ENCODE peak calls at places on chromosome 22, in nine cellular contexts. A is H1, T is transverse colon, Q is IMR-90, J is Peyer's patch, V is psoas muscle, Y is H9, F is MM.1S, U is neural progenitor cell. I is an unnamed sample.

GRCh38 chr22:22720724-22721261 is 76.4 kb downstream of the GGTLC2 start:
- DNase-seq in T (peak; percentile 46), A (no peak), F (peak; percentile 36), V (no peak), Y (no peak), J (peak; percentile 64), Q (no peak), U (no peak), I (no peak)

GRCh38 chr22:47136050-47136449 is 373.6 kb downstream of the TBC1D22A start:
- DNase-seq in T (no peak), U (no peak), A (no peak), V (peak; percentile 46), J (no peak), F (no peak), Q (no peak), Y (no peak), I (no peak)

GRCh38 chr22:45031629-45032403 is 22.0 kb upstream of the PHF21B start:
- DNase-seq in V (no peak), Q (no peak), Y (no peak), J (no peak), U (no peak), F (no peak), T (no peak), A (no peak), I (no peak)

GRCh38 chr22:26592368-26593015 is 2.6 kb upstream of the TPST2 start:
- DNase-seq in V (no peak), U (no peak), Y (no peak), Q (no peak), A (no peak), F (peak; percentile 96), J (peak; percentile 76), T (peak; percentile 63), I (no peak)

GRCh38 chr22:38030311-38031133 is 26.7 kb upstream of the PICK1 start:
- DNase-seq in U (peak; percentile 54), A (no peak), T (peak; percentile 51), Q (peak; percentile 26), V (no peak), J (no peak), Y (peak; percentile 43), F (no peak), I (no peak)

GRCh38 chr22:31139066-31139465 is 1.2 kb downstream of the PLA2G3 start:
- DNase-seq in F (no peak), A (no peak), Y (no peak), V (no peak), U (no peak), J (no peak), Q (no peak), T (no peak), I (no peak)

GRCh38 chr22:19216579-19216978 is 38.0 kb upstream of the SLC25A1 start:
- DNase-seq in U (no peak), Q (no peak), J (no peak), F (no peak), V (no peak), A (no peak), Y (no peak), T (no peak), I (no peak)

GRCh38 chr22:43078522-43078921 is 10.7 kb downstream of the TTLL1 start:
- DNase-seq in V (no peak), T (peak; percentile 78), U (no peak), J (no peak), Q (no peak), F (no peak), A (no peak), Y (no peak), I (no peak)

DNA sequence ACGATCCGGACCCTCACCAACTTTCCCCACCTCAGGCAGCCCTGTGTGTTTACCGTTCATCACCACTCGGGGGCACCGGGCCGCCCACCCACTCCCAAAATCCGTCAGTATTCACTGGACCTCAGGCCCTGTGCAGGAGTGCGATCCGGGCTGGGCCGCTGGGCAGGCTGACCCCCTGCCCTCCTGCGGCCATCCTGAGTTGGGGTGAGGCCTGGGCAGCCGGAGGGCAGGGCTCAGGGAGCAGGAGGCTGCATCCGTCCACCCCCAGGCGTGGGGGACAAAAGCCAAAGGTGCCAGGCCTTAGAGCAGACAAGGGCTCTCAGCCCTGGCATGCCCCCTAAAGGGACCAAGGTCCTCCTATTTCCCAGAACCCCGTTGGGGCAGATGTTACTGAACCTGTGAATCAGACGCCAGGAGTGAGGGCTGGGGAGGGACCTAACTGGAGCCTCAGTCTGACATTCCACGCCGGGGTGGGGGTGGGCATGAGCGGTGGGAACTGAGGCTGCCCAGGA is 16.8 kb upstream of the TMEM191C start:
- DNase-seq in V (no peak), F (no peak), J (no peak), Y (peak; percentile 30), A (no peak), Q (no peak), U (peak; percentile 41), T (no peak), I (no peak)
- TF ChIP-seq CTCF in V (no peak), F (no peak), J (no peak), Y (peak; percentile 57), A (peak; percentile 68), Q (no peak), U (peak; percentile 54), T (no peak), I (no peak)

GRCh38 chr22:29784451-29785361 is 17.5 kb downstream of the UQCR10 start:
- DNase-seq in U (no peak), A (no peak), Q (peak; percentile 18), F (no peak), Y (no peak), J (no peak), T (no peak), V (no peak), I (no peak)
- H3K4me1 ChIP-seq in U (peaks cover 10% of the 10 kb centered on the region), A (peaks cover 2% of the 10 kb centered on the region), Q (peaks cover 24% of the 10 kb centered on the region), F (no peaks in the 10 kb centered on the region), Y (no peaks in the 10 kb centered on the region), J (no peaks in the 10 kb centered on the region), T (peaks cover 31% of the 10 kb centered on the region), V (peaks cover 22% of the 10 kb centered on the region), I (peaks cover 36% of the 10 kb centered on the region)

DNA sequence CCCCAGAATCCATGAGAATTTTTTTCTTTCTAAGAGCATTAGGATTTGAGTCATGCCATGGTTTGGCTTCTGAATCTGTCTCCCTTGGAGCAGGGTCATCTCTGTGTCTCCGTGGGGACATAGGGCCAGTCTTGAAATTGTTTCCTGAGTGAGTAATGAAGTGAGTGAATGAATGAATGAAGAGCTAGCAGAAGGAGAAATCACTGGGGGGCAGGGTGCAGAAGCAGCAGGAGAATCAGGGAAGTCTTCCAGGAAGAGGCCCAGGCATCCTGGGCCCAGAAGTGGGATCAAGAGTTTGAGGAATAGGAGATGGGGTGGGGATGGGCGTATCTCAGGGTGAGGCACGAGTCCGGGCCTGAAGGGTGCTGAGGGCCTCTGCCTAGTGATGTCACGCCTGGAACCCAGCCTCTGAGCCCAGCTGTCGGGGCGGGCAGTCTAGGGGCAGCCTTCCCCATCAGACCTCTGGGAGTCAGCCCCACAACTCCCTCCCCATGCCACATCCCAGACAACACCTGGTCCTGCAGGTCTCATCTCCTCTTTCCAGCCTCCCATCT is 12.5 kb upstream of the MGAT3 start:
- DNase-seq in T (no peak), Y (no peak), F (no peak), J (no peak), V (no peak), U (no peak), Q (no peak), A (no peak), I (no peak)
- TF ChIP-seq CTCF in T (no peak), Y (no peak), F (no peak), J (no peak), V (no peak), U (no peak), Q (no peak), A (no peak), I (no peak)

DNA sequence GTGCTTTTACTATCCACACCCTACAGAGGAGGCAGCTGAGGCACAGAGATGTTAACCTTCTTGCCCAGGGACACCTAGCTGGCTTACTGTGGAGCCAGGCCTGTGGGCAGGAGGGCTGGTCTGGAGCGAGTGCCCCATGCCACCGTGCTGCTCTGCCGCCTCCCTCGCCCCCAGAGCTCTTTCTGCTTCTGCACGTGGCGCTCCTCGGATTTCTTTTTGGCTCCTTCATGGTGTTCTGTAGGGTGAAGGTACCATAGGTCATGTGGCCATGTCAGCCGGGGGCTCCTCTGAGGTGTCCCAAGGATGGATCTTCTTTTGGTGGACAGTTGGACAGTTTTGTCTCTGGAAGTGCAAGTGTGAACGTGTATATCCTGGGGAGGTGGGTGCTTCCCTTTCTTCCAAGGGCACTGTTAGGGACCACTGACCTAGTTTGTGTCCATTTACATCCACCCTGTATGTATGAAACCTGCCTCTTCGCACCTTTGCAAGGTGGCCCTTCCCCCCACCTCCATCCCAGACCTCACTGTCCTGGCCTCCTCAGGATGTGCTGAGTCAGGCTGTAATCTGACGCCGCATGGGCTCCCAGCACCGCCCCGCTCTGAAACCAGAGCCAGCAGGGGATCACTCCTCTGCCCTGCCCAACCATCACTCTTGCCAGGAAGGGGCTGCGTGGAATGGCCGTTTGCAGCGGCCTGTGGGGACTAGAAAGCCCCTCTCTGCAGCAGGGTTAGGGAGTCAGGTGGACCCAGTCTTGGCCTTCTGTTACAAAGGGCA is 31.7 kb downstream of the POLR3H start:
- DNase-seq in T (no peak), V (peak; percentile 87), Q (peak; percentile 70), F (no peak), A (no peak), Y (peak; percentile 93), J (no peak), U (peak; percentile 86), I (no peak)
- H3K4me1 ChIP-seq in T (peaks cover 17% of the 10 kb centered on the region), V (peaks cover 71% of the 10 kb centered on the region), Q (peaks cover 15% of the 10 kb centered on the region), F (no peaks in the 10 kb centered on the region), A (peaks cover 16% of the 10 kb centered on the region), Y (peaks cover 5% of the 10 kb centered on the region), J (no peaks in the 10 kb centered on the region), U (peaks cover 15% of the 10 kb centered on the region), I (peaks cover 57% of the 10 kb centered on the region)

GRCh38 chr22:41537203-41537602 is 7.1 kb downstream of the POLR3H start:
- DNase-seq in V (no peak), J (no peak), Q (no peak), U (no peak), Y (no peak), F (no peak), A (no peak), T (no peak), I (no peak)

GRCh38 chr22:41534219-41534618 is 10.1 kb downstream of the POLR3H start:
- DNase-seq in J (no peak), U (no peak), V (no peak), T (no peak), A (no peak), Y (no peak), F (no peak), Q (no peak), I (no peak)

GRCh38 chr22:41531736-41532477 is 12.4 kb downstream of the POLR3H start:
- DNase-seq in A (no peak), V (no peak), T (no peak), F (no peak), J (no peak), U (no peak), Q (no peak), Y (no peak), I (no peak)

GRCh38 chr22:41532908-41533825 is 11.1 kb downstream of the POLR3H start:
- DNase-seq in V (peak; percentile 92), T (peak; percentile 82), F (peak; percentile 63), A (no peak), U (peak; percentile 86), J (peak; percentile 61), Q (peak; percentile 58), Y (peak; percentile 88), I (no peak)

DNA sequence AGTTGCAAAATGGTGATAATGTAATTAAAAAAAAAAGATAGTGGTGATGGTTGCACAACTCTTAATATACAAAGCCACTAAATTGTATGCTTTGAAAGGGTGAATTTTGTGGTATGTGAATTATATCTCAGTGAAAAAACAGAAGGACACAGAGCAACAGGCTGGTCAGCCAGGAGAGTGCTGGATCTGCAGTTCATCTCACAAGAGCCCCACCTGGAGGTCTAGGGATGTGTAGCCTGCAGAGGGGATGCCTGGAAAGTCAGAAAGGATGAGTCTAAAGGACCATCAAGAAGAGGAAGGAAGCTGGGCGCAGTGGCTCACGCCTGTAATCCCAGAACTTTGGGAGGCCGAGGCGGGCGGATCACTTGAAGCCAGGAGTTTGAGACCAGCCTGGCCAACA is 9.0 kb downstream of the POLR3H start:
- DNase-seq in T (no peak), Q (no peak), U (peak; percentile 55), Y (peak; percentile 67), A (no peak), J (no peak), V (no peak), F (no peak), I (no peak)
- TF ChIP-seq CTCF in T (no peak), Q (peak; percentile 25), U (peak; percentile 44), Y (peak; percentile 54), A (peak; percentile 47), J (no peak), V (no peak), F (peak; percentile 13), I (no peak)